ENCODE peak calls at places on chromosomes 7 and 10, in seven cellular contexts. G is SJSA1, L is SJCRH30, H is kidney, Y is body of pancreas, B is heart right ventricle, O is uterus. R is an unnamed sample.

GRCh38 chr7:75938921-75939320 is 24.0 kb downstream of the POR start:
- DNase-seq in H (no peak), Y (no peak), O (no peak), L (no peak), G (no peak), B (no peak), R (no peak)

GRCh38 chr7:48780862-48781261 is 143.5 kb upstream of the CDC14C start:
- DNase-seq in O (no peak), L (no peak), Y (no peak), G (no peak), B (no peak), H (no peak), R (no peak)

GRCh38 chr7:2242541-2243482 is 786 bp downstream of the NUDT1 start:
- DNase-seq in G (no peak), O (no peak), H (no peak), B (no peak), Y (no peak), L (peak), R (peak)

GRCh38 chr10:96719205-96719604 is 1.1 kb downstream of the PIK3AP1 start:
- DNase-seq in B (no peak), H (no peak), L (no peak), Y (peak), G (no peak), O (no peak), R (no peak)

GRCh38 chr10:12965571-12965970 is 35.9 kb downstream of the CCDC3 start:
- DNase-seq in L (no peak), H (no peak), G (no peak), B (no peak), Y (no peak), O (no peak), R (peak)

GRCh38 chr7:129955993-129956543 is 3.3 kb upstream of the UBE2H start:
- DNase-seq in G (no peak), H (no peak), L (no peak), Y (no peak), B (no peak), O (no peak), R (no peak)

GRCh38 chr7:128003179-128003578 is 28.1 kb downstream of the LRRC4 start:
- DNase-seq in B (no peak), O (no peak), Y (no peak), H (no peak), L (no peak), G (no peak), R (peak)

GRCh38 chr10:114551310-114551972 is 106.6 kb downstream of the ABLIM1 start:
- DNase-seq in L (peak), O (peak), G (no peak), B (peak), Y (peak), H (no peak), R (no peak)

GRCh38 chr10:75136346-75136745 is 24.9 kb downstream of the SAMD8 start:
- DNase-seq in B (no peak), H (no peak), L (no peak), G (no peak), Y (no peak), O (no peak), R (no peak)

GRCh38 chr10:62354941-62355340 is 19.2 kb upstream of the ZNF365 start:
- DNase-seq in H (no peak), Y (no peak), B (no peak), L (no peak), G (no peak), O (no peak), R (no peak)

GRCh38 chr7:94414481-94414880 is 19.8 kb downstream of the COL1A2 start:
- DNase-seq in L (peak), B (no peak), G (no peak), H (no peak), Y (no peak), O (no peak), R (no peak)

GRCh38 chr10:79112898-79113431 is 44.2 kb downstream of the ZMIZ1 start:
- DNase-seq in G (peak), Y (peak), O (peak), B (peak), L (no peak), H (peak), R (no peak)

GRCh38 chr10:30788307-30788706 is 158.8 kb upstream of the LYZL2 start:
- DNase-seq in B (no peak), L (no peak), O (no peak), G (no peak), Y (no peak), H (no peak), R (no peak)

GRCh38 chr10:46222364-46222935 is 64.3 kb upstream of the ANTXRL start:
- DNase-seq in H (no peak), O (no peak), Y (no peak), L (no peak), B (no peak), G (no peak), R (no peak)

GRCh38 chr10:30862486-30862885 is 169.2 kb downstream of the ZNF438 start:
- DNase-seq in L (no peak), Y (no peak), O (no peak), H (no peak), G (peak), B (no peak), R (no peak)

GRCh38 chr10:1151071-1152033 is 95.2 kb downstream of the WDR37 start:
- DNase-seq in H (no peak), Y (no peak), L (no peak), B (no peak), O (no peak), G (peak), R (no peak)

GRCh38 chr7:98836811-98837631 is 32.8 kb downstream of the TMEM130 start:
- DNase-seq in G (peak), B (peak), L (peak), H (no peak), O (no peak), Y (peak), R (peak)

GRCh38 chr7:143388051-143388450 is 6.9 kb downstream of the ZYX start:
- DNase-seq in L (no peak), O (no peak), G (no peak), Y (no peak), B (no peak), H (peak), R (no peak)

GRCh38 chr7:52447781-52448180 is 587.7 kb upstream of the POM121L12 start:
- DNase-seq in L (no peak), B (no peak), Y (no peak), G (no peak), O (no peak), H (no peak), R (no peak)

GRCh38 chr7:154882931-154883474 is 119.9 kb downstream of the PAXIP1 start:
- DNase-seq in O (no peak), B (no peak), G (no peak), H (no peak), Y (no peak), L (no peak), R (no peak)

GRCh38 chr7:69656890-69657289 is 58.6 kb downstream of the AUTS2 start:
- DNase-seq in L (peak), H (no peak), O (peak), G (no peak), B (peak), Y (no peak), R (no peak)

GRCh38 chr7:16702433-16702832 is 51.1 kb upstream of the TSPAN13 start:
- DNase-seq in G (no peak), O (no peak), Y (no peak), L (no peak), H (no peak), B (no peak), R (no peak)

GRCh38 chr7:30134011-30134410 is 775 bp upstream of the MTURN start:
- DNase-seq in H (no peak), Y (no peak), G (no peak), L (no peak), O (no peak), B (no peak), R (no peak)

GRCh38 chr7:4962872-4963775 is 4.1 kb upstream of the MMD2 start:
- DNase-seq in H (peak), G (no peak), O (no peak), B (no peak), Y (no peak), L (no peak), R (no peak)

GRCh38 chr10:15860692-15861201 is 440 bp upstream of the MINDY3 start:
- DNase-seq in G (no peak), Y (no peak), L (no peak), H (no peak), O (no peak), B (no peak), R (no peak)
- H3K27ac ChIP-seq in G (no peak), Y (peak), L (peak), H (peak), O (peak), B (peak), R (peak)

DNA sequence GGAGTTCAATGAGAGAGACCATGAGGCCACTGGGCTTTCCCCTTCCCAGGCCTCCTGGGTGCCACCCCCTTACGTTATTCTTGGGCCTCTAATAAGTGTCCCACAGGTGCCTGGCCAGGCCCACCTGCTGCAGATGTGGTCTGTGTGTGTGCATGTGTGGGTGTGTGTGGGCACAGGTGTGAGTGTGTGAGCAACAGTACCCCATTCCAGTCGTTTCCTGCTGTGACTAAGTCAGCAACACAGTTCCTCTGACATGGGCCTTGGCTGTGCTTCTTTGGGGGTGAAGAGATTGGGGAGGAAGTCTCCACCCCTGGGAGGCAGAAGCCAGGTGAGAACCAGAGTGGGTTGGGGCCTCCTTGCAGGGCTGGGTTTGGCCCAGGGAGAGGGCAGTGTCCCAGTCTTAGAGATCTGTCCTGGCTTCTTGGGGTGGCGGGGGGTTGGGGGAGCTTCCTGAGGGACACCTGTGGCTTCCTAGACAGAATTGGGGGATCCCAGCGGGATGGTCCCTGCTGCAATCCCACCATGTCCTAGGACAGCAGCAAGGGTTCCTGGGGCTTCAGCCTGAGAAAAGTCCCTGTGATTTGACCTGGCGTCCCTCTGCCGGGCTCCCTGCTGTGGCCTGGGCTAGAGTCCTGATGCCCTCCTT is 4.1 kb upstream of the PILRB start:
- DNase-seq in Y (no peak), O (no peak), L (no peak), G (no peak), H (no peak), B (no peak), R (no peak)
- H3K4me3 ChIP-seq in Y (no peak), O (no peak), L (no peak), G (no peak), H (no peak), B (no peak), R (no peak)

GRCh38 chr7:46156835-46157234 is 235.8 kb upstream of the IGFBP3 start:
- DNase-seq in L (no peak), H (no peak), G (no peak), B (no peak), O (no peak), Y (no peak), R (no peak)

GRCh38 chr7:46156039-46156438 is 235.0 kb upstream of the IGFBP3 start:
- DNase-seq in H (no peak), O (no peak), L (no peak), G (no peak), Y (no peak), B (no peak), R (no peak)

GRCh38 chr7:46157414-46157813 is 236.3 kb upstream of the IGFBP3 start:
- DNase-seq in Y (no peak), H (no peak), G (no peak), L (no peak), O (no peak), B (no peak), R (no peak)

GRCh38 chr7:46155367-46155766 is 234.3 kb upstream of the IGFBP3 start:
- DNase-seq in G (no peak), Y (no peak), O (no peak), L (no peak), H (no peak), B (no peak), R (no peak)

GRCh38 chr7:46157931-46158330 is 236.9 kb upstream of the IGFBP3 start:
- DNase-seq in Y (no peak), O (no peak), H (no peak), B (no peak), L (no peak), G (no peak), R (no peak)
- H3K27ac ChIP-seq in Y (no peak), O (no peak), H (no peak), B (no peak), L (no peak), G (no peak), R (no peak)

DNA sequence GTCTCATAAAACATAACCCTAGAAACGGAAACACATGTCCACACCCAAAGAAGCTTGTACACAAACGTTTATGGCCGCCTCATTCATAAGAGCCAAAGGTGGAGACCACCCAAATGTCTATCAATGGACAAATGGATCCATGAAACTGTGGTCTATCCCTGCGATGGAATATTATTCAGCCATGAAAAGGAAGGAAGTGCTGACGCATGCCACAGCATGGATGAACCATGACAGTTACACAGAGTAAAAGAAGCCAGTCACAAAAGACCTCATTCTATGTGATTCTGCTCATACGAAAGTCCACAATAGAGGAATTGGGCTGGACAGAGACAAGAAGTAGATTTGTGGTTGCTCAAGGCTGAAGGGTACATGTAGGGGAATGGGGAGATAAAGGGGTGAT is 10.8 kb downstream of the CHST15 start:
- DNase-seq in L (no peak), Y (no peak), H (no peak), O (no peak), B (no peak), G (no peak), R (no peak)
- H3K4me3 ChIP-seq in L (no peak), Y (no peak), H (no peak), O (no peak), B (no peak), G (no peak), R (no peak)

GRCh38 chr7:26376208-26376917 is 84.7 kb downstream of the SNX10 start:
- DNase-seq in B (peak), L (no peak), O (no peak), Y (peak), G (no peak), H (peak), R (peak)
- H3K27ac ChIP-seq in B (no peak), L (no peak), O (peak), Y (peak), G (no peak), H (peak), R (no peak)

GRCh38 chr7:50068850-50069551 is 24.0 kb downstream of the ZPBP start:
- DNase-seq in B (no peak), G (no peak), Y (peak), H (no peak), O (no peak), L (no peak), R (peak)

GRCh38 chr7:50073093-50073492 is 20.0 kb downstream of the ZPBP start:
- DNase-seq in L (no peak), G (no peak), Y (no peak), H (no peak), O (no peak), B (no peak), R (peak)

GRCh38 chr7:50068026-50068425 is 25.0 kb downstream of the ZPBP start:
- DNase-seq in G (no peak), O (no peak), B (no peak), Y (peak), L (no peak), H (no peak), R (peak)

GRCh38 chr7:50069613-50070012 is 23.4 kb downstream of the ZPBP start:
- DNase-seq in O (peak), Y (peak), B (peak), H (peak), G (no peak), L (no peak), R (peak)
- H3K4me3 ChIP-seq in O (peak), Y (peak), B (peak), H (peak), G (peak), L (no peak), R (peak)